ENCODE peak calls at places on chromosome 22, in five cellular contexts. X is GM12865, L is mucosa of descending colon, Y is cardiac muscle cell, Q is cardiac fibroblast. C is an unnamed sample.

GRCh38 chr22:33579448-33580093 is 340.7 kb downstream of the LARGE1 start:
- DNase-seq in Q (peak; percentile 50), X (peak; percentile 76), L (peak; percentile 52), Y (peak; percentile 78), C (peak; percentile 55)

GRCh38 chr22:36435516-36436415 is 45.7 kb downstream of the TXN2 start:
- DNase-seq in X (peak; percentile 71), Q (no peak), L (peak; percentile 85), Y (peak; percentile 67), C (peak; percentile 67)

GRCh38 chr22:32697331-32697995 is 104.0 kb upstream of the TIMP3 start:
- DNase-seq in Q (no peak), X (no peak), Y (no peak), L (no peak), C (no peak)

GRCh38 chr22:21443057-21443734 is 24.0 kb upstream of the TMEM191C start:
- DNase-seq in X (no peak), Y (no peak), L (peak; percentile 17), Q (no peak), C (no peak)

GRCh38 chr22:22855617-22856308 is 31.9 kb upstream of the IGLL5 start:
- DNase-seq in L (peak; percentile 48), X (peak; percentile 55), Q (no peak), Y (no peak), C (no peak)

GRCh38 chr22:38314140-38314991 is 2.9 kb downstream of the CSNK1E start:
- DNase-seq in Q (peak; percentile 50), L (no peak), Y (no peak), X (peak; percentile 55), C (peak; percentile 66)

GRCh38 chr22:30720263-30720837 is 25.7 kb downstream of the OSBP2 start:
- DNase-seq in L (no peak), Y (no peak), X (no peak), Q (no peak), C (no peak)

GRCh38 chr22:26342719-26343449 is 86.2 kb upstream of the ASPHD2 start:
- DNase-seq in L (no peak), Y (no peak), Q (no peak), X (no peak), C (no peak)

GRCh38 chr22:26852176-26852575 is 194.8 kb downstream of the MIAT start:
- DNase-seq in Q (no peak), X (no peak), L (no peak), Y (peak; percentile 59), C (no peak)

GRCh38 chr22:37225481-37225880 is 13.2 kb upstream of the SSTR3 start:
- DNase-seq in X (no peak), Q (peak; percentile 23), Y (no peak), L (no peak), C (no peak)

GRCh38 chr22:50739279-50739691 is 1.3 kb downstream of the ACR start:
- DNase-seq in X (no peak), L (peak; percentile 11), Q (no peak), Y (no peak), C (no peak)

GRCh38 chr22:23772315-23773246 is at the start of gene MMP11:
- DNase-seq in Q (peak; percentile 47), Y (peak; percentile 71), L (peak; percentile 81), X (peak; percentile 58), C (peak; percentile 54)

GRCh38 chr22:27116295-27116694 is 458.9 kb downstream of the MIAT start:
- DNase-seq in Y (no peak), Q (no peak), X (no peak), L (no peak), C (no peak)

GRCh38 chr22:23305321-23305910 is 125.1 kb downstream of the BCR start:
- DNase-seq in X (no peak), Y (no peak), Q (peak; percentile 72), L (no peak), C (peak; percentile 82)

GRCh38 chr22:25645964-25646363 is 81.5 kb downstream of the GRK3 start:
- DNase-seq in Y (no peak), L (no peak), X (no peak), Q (no peak), C (no peak)

GRCh38 chr22:42930810-42931420 is 73.8 kb upstream of the ARFGAP3 start:
- DNase-seq in Q (no peak), Y (no peak), L (no peak), X (peak; percentile 58), C (no peak)

GRCh38 chr22:40654522-40655167 is 18.1 kb upstream of the MRTFA start:
- DNase-seq in X (no peak), Q (peak; percentile 83), Y (no peak), L (peak; percentile 39), C (peak; percentile 70)

GRCh38 chr22:42862045-42862734 is 5.1 kb upstream of the ARFGAP3 start:
- DNase-seq in L (no peak), X (no peak), Q (no peak), Y (no peak), C (peak; percentile 71)

GRCh38 chr22:30250713-30251267 is 4.2 kb upstream of the LIF start:
- DNase-seq in L (no peak), Q (no peak), Y (no peak), X (no peak), C (peak; percentile 46)

GRCh38 chr22:42931421-42932196 is 74.5 kb upstream of the ARFGAP3 start:
- DNase-seq in L (no peak), Q (peak; percentile 69), Y (no peak), X (peak; percentile 83), C (no peak)

GRCh38 chr22:32413715-32414114 is 1.7 kb upstream of the RTCB start:
- DNase-seq in L (no peak), X (peak; percentile 43), Y (peak; percentile 5), Q (peak; percentile 29), C (peak; percentile 47)

GRCh38 chr22:29744902-29745301 is 21.9 kb downstream of the ZMAT5 start:
- DNase-seq in L (no peak), X (no peak), Y (no peak), Q (peak; percentile 39), C (peak; percentile 7)

GRCh38 chr22:31122532-31123291 is at the start of gene INPP5J:
- DNase-seq in X (no peak), Y (peak; percentile 84), L (peak; percentile 83), Q (peak; percentile 36), C (peak; percentile 67)

GRCh38 chr22:29830585-29830984 is 7.5 kb downstream of the ASCC2 start:
- DNase-seq in Y (no peak), X (no peak), L (no peak), Q (no peak), C (no peak)

GRCh38 chr22:21573293-21573734 is 5.8 kb downstream of the UBE2L3 start:
- DNase-seq in Q (no peak), X (no peak), L (no peak), Y (no peak), C (no peak)

GRCh38 chr22:24303007-24303406 is 32.4 kb downstream of the SPECC1L start:
- DNase-seq in Q (no peak), L (no peak), Y (no peak), X (no peak), C (no peak)

GRCh38 chr22:25564979-25565677 is 653 bp downstream of the GRK3 start:
- DNase-seq in Q (no peak), Y (no peak), X (peak; percentile 44), L (peak; percentile 49), C (peak; percentile 11)

GRCh38 chr22:18110194-18110943 is at the start of gene TUBA8:
- DNase-seq in Q (peak; percentile 31), Y (peak; percentile 66), X (peak; percentile 87), L (peak; percentile 57), C (peak; percentile 21)

GRCh38 chr22:45452565-45453449 is 39.3 kb downstream of the RIBC2 start:
- DNase-seq in Q (no peak), X (no peak), L (no peak), Y (no peak), C (no peak)
- H3K4me3 ChIP-seq in Q (no peak overlapping the region), X (no peak overlapping the region), L (no peak overlapping the region), Y (no peak overlapping the region), C (peak overlapping the region; percentile 17)

GRCh38 chr22:19689408-19689807 is 24.9 kb upstream of the SEPTIN5 start:
- DNase-seq in L (no peak), Y (no peak), X (no peak), Q (no peak), C (no peak)

GRCh38 chr22:19693581-19693980 is 20.7 kb upstream of the SEPTIN5 start:
- DNase-seq in Q (no peak), L (no peak), Y (no peak), X (no peak), C (no peak)

GRCh38 chr22:19693981-19694670 is 20.2 kb upstream of the SEPTIN5 start:
- DNase-seq in Q (no peak), X (no peak), L (no peak), Y (no peak), C (no peak)

GRCh38 chr22:19691007-19691720 is 23.1 kb upstream of the SEPTIN5 start:
- DNase-seq in Y (no peak), Q (no peak), L (no peak), X (no peak), C (no peak)

DNA sequence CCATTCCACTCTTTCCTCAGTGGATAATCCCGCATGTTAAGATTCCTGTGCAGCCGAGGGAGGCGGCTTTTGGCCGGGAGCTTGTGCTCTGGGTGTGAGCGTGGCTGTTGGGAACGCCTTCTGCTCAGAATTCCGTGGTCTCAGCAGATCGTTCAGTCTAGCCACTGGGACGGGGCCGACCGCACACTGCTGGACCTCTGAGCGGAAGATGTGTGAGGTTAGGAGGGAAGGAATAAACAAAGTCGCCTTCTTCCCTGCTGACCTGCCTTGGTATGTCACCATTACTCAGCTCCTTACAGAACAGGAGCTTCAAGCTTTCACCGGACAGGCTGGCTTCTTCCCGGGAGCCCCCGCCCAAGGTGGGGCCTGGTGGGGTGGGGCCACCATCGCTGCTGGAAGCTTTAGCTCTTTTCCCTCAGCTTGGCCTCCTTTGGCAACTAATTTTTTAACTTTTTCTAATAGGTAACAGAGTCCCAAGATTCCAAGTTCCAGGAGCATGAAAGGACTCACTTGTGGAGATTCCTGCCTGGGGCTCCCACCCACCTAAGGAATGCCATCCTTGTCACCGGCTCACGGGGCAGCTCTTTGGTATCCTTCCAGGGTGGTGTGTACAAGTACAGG is 22.5 kb upstream of the SEPTIN5 start:
- DNase-seq in L (no peak), X (no peak), Q (peak; percentile 37), Y (peak; percentile 58), C (peak; percentile 82)
- H3K4me3 ChIP-seq in L (no peak overlapping the region), X (no peak overlapping the region), Q (peak overlapping the region; percentile 7), Y (no peak overlapping the region), C (peak overlapping the region; percentile 71)

GRCh38 chr22:46853191-46853590 is 90.7 kb downstream of the TBC1D22A start:
- DNase-seq in Y (no peak), L (no peak), X (no peak), Q (no peak), C (no peak)
- H3K4me3 ChIP-seq in Y (no peak overlapping the region), L (no peak overlapping the region), X (no peak overlapping the region), Q (no peak overlapping the region), C (no peak overlapping the region)

DNA sequence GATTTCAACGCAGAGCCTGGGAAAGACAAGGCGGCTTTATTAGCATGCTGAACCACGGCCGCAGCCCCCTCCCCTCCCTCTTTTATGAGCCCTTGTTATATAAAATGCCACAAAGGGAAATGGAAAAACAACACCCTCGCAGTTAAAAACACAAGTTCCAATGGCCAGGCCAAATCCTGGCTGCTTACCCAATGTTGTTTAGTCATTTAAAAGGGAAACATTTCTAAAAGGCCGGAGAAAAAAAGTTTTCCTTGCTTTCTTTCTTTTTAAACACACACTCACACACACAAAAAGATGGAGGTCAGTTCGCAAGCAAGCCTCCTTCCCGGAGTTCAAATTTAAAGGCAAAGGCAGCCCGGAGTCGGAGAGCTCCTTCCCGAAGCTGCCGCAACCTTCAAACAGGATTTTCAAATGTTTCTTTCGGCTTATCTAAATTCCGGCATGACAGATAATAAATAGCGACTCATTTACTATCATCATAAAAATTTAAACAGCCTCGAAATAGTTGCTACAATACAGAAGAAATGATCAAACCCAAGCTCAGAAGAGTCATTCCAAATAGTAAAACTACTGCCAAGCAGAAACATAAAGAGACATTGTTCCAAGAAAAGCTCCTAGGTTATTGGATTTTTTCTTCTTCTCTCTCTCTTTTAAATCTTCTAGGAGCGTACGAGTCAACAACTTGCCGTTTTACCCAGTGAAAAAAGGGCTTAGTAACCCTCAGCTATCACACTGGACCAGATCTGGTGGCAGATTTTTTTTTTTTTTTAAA is 3.5 kb downstream of the PHF21B start:
- DNase-seq in L (no peak), X (no peak), Y (peak; percentile 59), Q (no peak), C (no peak)
- H3K4me3 ChIP-seq in L (no peak overlapping the region), X (no peak overlapping the region), Y (peak overlapping the region; percentile 66), Q (no peak overlapping the region), C (no peak overlapping the region)